ENCODE peak calls at places on chromosomes 4 and X, in five cellular contexts. C is Kasumi-1; G is RWPE1; I is CD8-positive, alpha-beta T cell; V is T-helper 1 cell. D is an unnamed sample.

GRCh38 chrX:110409925-110410324 is 51.3 kb downstream of the RTL9 start:
- DNase-seq in C (no peak), G (peak; percentile 54), I (no peak), V (no peak), D (no peak)

GRCh38 chrX:94256396-94256795 is 582.4 kb downstream of the FAM133A start:
- DNase-seq in C (no peak), G (no peak), I (no peak), V (no peak), D (no peak)

GRCh38 chr4:137200322-137200721 is 332.0 kb downstream of the PCDH18 start:
- DNase-seq in C (no peak), G (no peak), I (no peak), V (no peak), D (no peak)

GRCh38 chrX:139290310-139290709 is 240.2 kb upstream of the F9 start:
- DNase-seq in C (no peak), G (no peak), I (no peak), V (no peak), D (no peak)

GRCh38 chr4:128060620-128061565 is at the start of gene LARP1B:
- DNase-seq in C (peak; percentile 91), G (peak; percentile 94), I (peak; percentile 94), V (peak; percentile 87), D (peak; percentile 97)

GRCh38 chr4:212438-213174 is 88.3 kb downstream of the ZNF718 start:
- DNase-seq in C (no peak), G (peak; percentile 76), I (no peak), V (no peak), D (peak; percentile 94)

GRCh38 chr4:13399257-13399656 is 84.9 kb downstream of the RAB28 start:
- DNase-seq in C (no peak), G (no peak), I (no peak), V (no peak), D (peak; percentile 10)

GRCh38 chrX:139691843-139692505 is 16.0 kb downstream of the MCF2 start:
- DNase-seq in C (no peak), G (no peak), I (no peak), V (no peak), D (no peak)

GRCh38 chr4:182338059-182338458 is 94.9 kb downstream of the TENM3 start:
- DNase-seq in C (no peak), G (no peak), I (no peak), V (no peak), D (no peak)

GRCh38 chrX:53445977-53446376 is 11.8 kb upstream of the HSD17B10 start:
- DNase-seq in C (peak; percentile 49), G (no peak), I (peak; percentile 56), V (no peak), D (peak; percentile 62)

GRCh38 chrX:129842510-129843208 is 1.0 kb downstream of the ZDHHC9 start:
- DNase-seq in C (no peak), G (no peak), I (no peak), V (no peak), D (peak; percentile 27)

GRCh38 chr4:167109859-167110258 is 124.4 kb downstream of the SPOCK3 start:
- DNase-seq in C (peak; percentile 33), G (no peak), I (no peak), V (no peak), D (no peak)

GRCh38 chrX:154490414-154491083 is at the start of gene SLC10A3:
- DNase-seq in C (peak; percentile 72), G (peak; percentile 79), I (peak; percentile 91), V (peak; percentile 81), D (peak; percentile 91)

D was measured in trophoblast cell.